ENCODE peak calls at places on chromosomes 13 and 19, in eight cellular contexts. P is sigmoid colon; Q is psoas muscle; E is GM12878; S is CD8-positive, alpha-beta T cell; Z is PC-3; F is K562; B is GM23338. C is an unnamed sample. For H3K36me3 and H3K27me3, the result is how much of the 10 kb centered on the place peaks cover.

GRCh38 chr13:43300817-43301216 is 277.4 kb downstream of the DNAJC15 start:
- DNase-seq in P (no peak), Q (no peak), E (no peak), S (no peak), Z (no peak), F (no peak), B (no peak), C (no peak)

GRCh38 chr13:110213461-110214074 is 93.4 kb downstream of the COL4A1 start:
- DNase-seq in P (no peak), Q (no peak), E (no peak), S (no peak), Z (no peak), F (no peak), B (peak), C (no peak)

GRCh38 chr13:78649997-78650724 is 8.8 kb downstream of the OBI1 start:
- DNase-seq in P (no peak), Q (no peak), E (no peak), S (no peak), Z (no peak), F (peak), B (no peak), C (no peak)

GRCh38 chr19:8890260-8890659 is 58.1 kb downstream of the MBD3L1 start:
- DNase-seq in P (no peak), Q (no peak), E (no peak), S (no peak), Z (no peak), F (no peak), B (no peak), C (no peak)

GRCh38 chr19:3234800-3235199 is 10.3 kb downstream of the CELF5 start:
- DNase-seq in P (no peak), Q (no peak), E (no peak), S (no peak), Z (no peak), F (peak), B (peak), C (no peak)

GRCh38 chr13:67549331-67549730 is 319.2 kb upstream of the PCDH9 start:
- DNase-seq in P (no peak), Q (no peak), E (no peak), S (no peak), Z (peak), F (peak), B (no peak), C (no peak)

GRCh38 chr19:6610934-6611370 is 20.0 kb upstream of the CD70 start:
- DNase-seq in P (no peak), Q (no peak), E (no peak), S (no peak), Z (peak), F (no peak), B (no peak), C (no peak)

GRCh38 chr19:43934055-43934984 is 762 bp downstream of the ZNF45 start:
- DNase-seq in P (no peak), Q (no peak), E (no peak), S (no peak), Z (peak), F (peak), B (peak), C (no peak)

GRCh38 chr19:34336781-34337271 is 28.2 kb upstream of the GPI start:
- DNase-seq in P (no peak), Q (no peak), E (no peak), S (no peak), Z (peak), F (peak), B (peak), C (no peak)

GRCh38 chr13:59533561-59534337 is 630.0 kb downstream of the DIAPH3 start:
- DNase-seq in P (no peak), Q (no peak), E (no peak), S (no peak), Z (peak), F (peak), B (no peak), C (no peak)

GRCh38 chr19:871446-872265 is 12.2 kb downstream of the CFD start:
- DNase-seq in P (no peak), Q (peak), E (no peak), S (no peak), Z (no peak), F (peak), B (peak), C (no peak)

GRCh38 chr13:43516401-43516826 is 270.4 kb downstream of the ENOX1 start:
- DNase-seq in P (peak), Q (no peak), E (no peak), S (no peak), Z (no peak), F (no peak), B (no peak), C (peak)

GRCh38 chr13:99299545-99300341 is 7.5 kb downstream of the GPR183 start:
- DNase-seq in P (no peak), Q (no peak), E (no peak), S (no peak), Z (no peak), F (no peak), B (peak), C (no peak)

GRCh38 chr19:55160128-55160985 is 2.8 kb upstream of the TNNI3 start:
- DNase-seq in P (peak), Q (peak), E (peak), S (peak), Z (peak), F (peak), B (peak), C (peak)

GRCh38 chr19:3610745-3611717 is 4.4 kb upstream of the TBXA2R start:
- DNase-seq in P (no peak), Q (no peak), E (no peak), S (no peak), Z (no peak), F (no peak), B (no peak), C (no peak)

GRCh38 chr13:39916330-39916729 is 260.9 kb downstream of the COG6 start:
- DNase-seq in P (no peak), Q (no peak), E (no peak), S (no peak), Z (no peak), F (no peak), B (no peak), C (no peak)

GRCh38 chr13:35808846-35809245 is 322.3 kb downstream of the DCLK1 start:
- DNase-seq in P (no peak), Q (no peak), E (no peak), S (no peak), Z (no peak), F (no peak), B (no peak), C (no peak)

GRCh38 chr19:29666634-29667389 is 1.6 kb downstream of the PLEKHF1 start:
- DNase-seq in P (peak), Q (peak), E (no peak), S (peak), Z (no peak), F (peak), B (peak), C (peak)

GRCh38 chr19:19562665-19563347 is 24.7 kb downstream of the CILP2 start:
- DNase-seq in P (no peak), Q (no peak), E (no peak), S (peak), Z (no peak), F (peak), B (peak), C (no peak)

GRCh38 chr19:10471909-10472308 is 31.2 kb downstream of the KEAP1 start:
- DNase-seq in P (no peak), Q (no peak), E (no peak), S (no peak), Z (peak), F (peak), B (peak), C (no peak)

GRCh38 chr13:74966814-74967213 is 515.2 kb downstream of the TBC1D4 start:
- DNase-seq in P (no peak), Q (no peak), E (no peak), S (no peak), Z (no peak), F (no peak), B (no peak), C (no peak)

GRCh38 chr19:47157455-47158321 is 27.1 kb downstream of the SAE1 start:
- DNase-seq in P (peak), Q (no peak), E (no peak), S (peak), Z (peak), F (no peak), B (peak), C (no peak)

GRCh38 chr19:48370955-48371354 is 6.8 kb downstream of the SYNGR4 start:
- DNase-seq in P (no peak), Q (no peak), E (no peak), S (no peak), Z (no peak), F (no peak), B (no peak), C (no peak)

GRCh38 chr13:50124536-50125305 is 109.5 kb downstream of the KCNRG start:
- DNase-seq in P (peak), Q (peak), E (no peak), S (peak), Z (peak), F (peak), B (peak), C (peak)

GRCh38 chr13:50123002-50123401 is 107.8 kb downstream of the KCNRG start:
- DNase-seq in P (no peak), Q (no peak), E (no peak), S (no peak), Z (no peak), F (peak), B (no peak), C (no peak)

GRCh38 chr13:50123515-50123861 is 108.2 kb downstream of the KCNRG start:
- DNase-seq in P (no peak), Q (no peak), E (no peak), S (no peak), Z (no peak), F (no peak), B (no peak), C (no peak)

GRCh38 chr13:50125306-50125555 is 110.0 kb downstream of the KCNRG start:
- DNase-seq in P (no peak), Q (no peak), E (no peak), S (no peak), Z (no peak), F (no peak), B (no peak), C (no peak)

GRCh38 chr13:50123862-50124535 is 108.8 kb downstream of the KCNRG start:
- DNase-seq in P (peak), Q (peak), E (no peak), S (peak), Z (peak), F (peak), B (peak), C (peak)
- TF ChIP-seq CTCF in P (no peak), Q (no peak), E (no peak), S (no peak), Z (no peak), F (no peak), B (no peak), C (no peak)

DNA sequence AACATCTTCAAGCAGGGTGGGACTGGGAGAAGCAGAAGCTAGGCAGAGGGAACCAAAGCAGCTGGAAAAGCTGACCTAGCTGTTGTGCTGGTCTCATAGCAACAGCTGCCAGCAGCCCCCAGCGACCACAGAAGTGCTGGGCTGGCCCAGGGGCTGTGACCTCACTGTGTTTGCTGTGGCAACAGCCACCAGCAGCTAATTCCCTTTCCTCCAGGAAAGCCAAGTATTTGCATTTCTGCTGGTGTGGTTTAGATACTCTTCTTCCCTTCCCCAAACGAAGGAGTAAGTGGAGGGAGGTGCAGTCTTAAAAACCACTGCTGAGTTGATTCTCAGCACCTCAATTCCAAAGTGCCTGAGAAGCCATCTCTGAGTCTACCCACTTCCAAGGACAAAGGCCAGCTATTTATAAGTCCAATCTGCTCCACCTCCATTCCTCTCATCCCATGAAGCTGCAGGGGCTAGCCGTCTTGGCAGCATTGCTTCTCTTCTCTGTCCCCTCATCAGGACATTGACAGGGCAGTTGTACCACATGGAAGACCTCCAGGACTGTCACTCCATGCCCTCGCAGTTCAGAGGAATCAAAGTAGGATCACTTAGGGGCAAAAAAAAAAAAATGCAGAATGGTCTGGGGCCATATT is 11.5 kb upstream of the CCDC97 start:
- DNase-seq in P (peak), Q (peak), E (no peak), S (no peak), Z (no peak), F (no peak), B (no peak), C (no peak)
- H3K36me3 ChIP-seq in P (half or more), Q (under half), E (half or more), S (under half), Z (half or more), F (half or more), B (half or more), C (under half)

GRCh38 chr19:5389353-5389752 is 48.7 kb upstream of the PTPRS start:
- DNase-seq in P (no peak), Q (no peak), E (no peak), S (no peak), Z (no peak), F (no peak), B (no peak), C (no peak)

GRCh38 chr19:5394907-5395505 is 54.4 kb upstream of the PTPRS start:
- DNase-seq in P (no peak), Q (no peak), E (no peak), S (no peak), Z (no peak), F (no peak), B (peak), C (no peak)

GRCh38 chr19:5393088-5393487 is 52.5 kb upstream of the PTPRS start:
- DNase-seq in P (no peak), Q (no peak), E (no peak), S (no peak), Z (no peak), F (no peak), B (no peak), C (no peak)

GRCh38 chr19:5395541-5395940 is 54.9 kb upstream of the PTPRS start:
- DNase-seq in P (no peak), Q (no peak), E (no peak), S (no peak), Z (peak), F (no peak), B (no peak), C (no peak)

GRCh38 chr19:5392476-5392875 is 51.9 kb upstream of the PTPRS start:
- DNase-seq in P (no peak), Q (no peak), E (no peak), S (no peak), Z (no peak), F (no peak), B (no peak), C (no peak)
- H3K27me3 ChIP-seq in P (half or more), Q (under half), E (under half), S (under half), Z (half or more), F (under half), B (under half), C (under half)

GRCh38 chr19:12778020-12778904 is 2.9 kb upstream of the HOOK2 start:
- DNase-seq in P (peak), Q (peak), E (no peak), S (peak), Z (peak), F (peak), B (peak), C (peak)
- TF ChIP-seq CTCF in P (no peak), Q (no peak), E (no peak), S (no peak), Z (no peak), F (no peak), B (no peak), C (no peak)

DNA sequence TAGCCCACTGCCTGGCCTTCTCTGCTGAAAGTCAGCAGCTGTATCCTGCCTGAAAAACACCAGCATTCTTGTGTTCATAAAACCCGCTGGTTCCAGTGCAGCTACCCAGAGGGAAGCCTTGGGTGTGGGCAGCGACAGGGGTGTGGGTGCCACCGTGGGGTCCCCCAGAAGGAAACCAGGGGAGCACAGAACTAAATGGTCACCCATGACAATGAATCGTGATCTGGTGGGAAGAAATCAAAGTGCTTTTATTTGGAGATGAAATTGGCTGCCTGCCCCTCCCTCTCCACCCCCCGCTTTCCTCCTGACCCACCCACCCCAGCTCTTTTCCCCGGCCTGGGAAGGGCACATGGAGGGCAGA is 13.7 kb downstream of the RASA3 start:
- DNase-seq in P (peak), Q (peak), E (no peak), S (no peak), Z (peak), F (no peak), B (no peak), C (no peak)
- H3K36me3 ChIP-seq in P (under half), Q (under half), E (under half), S (under half), Z (under half), F (under half), B (under half), C (under half)

GRCh38 chr19:15378529-15379082 is 981 bp downstream of the AKAP8 start:
- DNase-seq in P (peak), Q (peak), E (no peak), S (peak), Z (peak), F (peak), B (peak), C (no peak)
- H3K27me3 ChIP-seq in P (under half), Q (under half), E (under half), S (under half), Z (under half), F (under half), B (under half), C (under half)

GRCh38 chr19:1956868-1957492 is 16.0 kb downstream of the CSNK1G2 start:
- DNase-seq in P (peak), Q (peak), E (no peak), S (no peak), Z (no peak), F (no peak), B (peak), C (peak)
- TF ChIP-seq CTCF in P (no peak), Q (no peak), E (no peak), S (no peak), Z (no peak), F (no peak), B (peak), C (no peak)

DNA sequence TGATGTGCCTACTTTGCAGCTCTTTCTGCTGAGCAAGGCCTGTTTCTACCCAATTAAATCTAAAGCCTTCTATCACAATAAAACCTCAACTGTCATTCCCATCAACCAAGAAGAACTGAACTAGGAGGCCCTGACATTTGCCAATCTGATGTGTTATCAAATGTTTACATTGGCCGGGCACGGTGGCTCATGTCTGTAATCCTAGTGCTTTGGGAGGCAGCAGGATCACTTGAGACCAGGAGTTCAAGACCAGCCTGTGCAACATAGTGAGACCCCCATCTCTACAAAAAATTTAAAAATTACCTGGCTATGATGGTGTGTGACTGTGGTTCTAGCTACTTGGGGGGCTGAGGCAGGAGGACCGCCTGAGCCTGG is 2.8 kb upstream of the FBXO17 start:
- DNase-seq in P (no peak), Q (no peak), E (no peak), S (no peak), Z (no peak), F (no peak), B (no peak), C (no peak)
- H3K36me3 ChIP-seq in P (under half), Q (under half), E (under half), S (under half), Z (under half), F (under half), B (under half), C (under half)

GRCh38 chr19:50777261-50777660 is 7.0 kb downstream of the GPR32 start:
- DNase-seq in P (no peak), Q (no peak), E (no peak), S (no peak), Z (no peak), F (no peak), B (no peak), C (no peak)
- H3K27me3 ChIP-seq in P (half or more), Q (under half), E (under half), S (under half), Z (half or more), F (under half), B (half or more), C (under half)